ENCODE peak calls at places on chromosomes 6 and 20, in six cellular contexts. J is A549, D is K562, T is IMR-90, P is GM12878, B is HepG2. W is an unnamed sample.

GRCh38 chr6:100918152-100918551 is 37.0 kb upstream of the ASCC3 start:
- DNase-seq in T (no peak), J (no peak), B (no peak), D (no peak), P (no peak), W (no peak)

GRCh38 chr6:158480989-158481388 is 78.9 kb upstream of the TMEM181 start:
- DNase-seq in T (no peak), B (no peak), D (no peak), J (no peak), P (no peak), W (no peak)

GRCh38 chr6:138654715-138655634 is 118.6 kb upstream of the CCDC28A start:
- DNase-seq in J (no peak), T (peak), B (no peak), P (peak), D (no peak), W (no peak)

GRCh38 chr6:74715362-74716068 is 490.3 kb downstream of the COL12A1 start:
- DNase-seq in T (peak), P (no peak), B (no peak), J (no peak), D (no peak), W (no peak)

GRCh38 chr20:51815383-51816076 is 13.2 kb upstream of the SALL4 start:
- DNase-seq in T (no peak), P (no peak), D (no peak), J (no peak), B (peak), W (no peak)

GRCh38 chr20:8562356-8562755 is 430.3 kb downstream of the PLCB1 start:
- DNase-seq in J (no peak), B (no peak), T (no peak), P (no peak), D (no peak), W (no peak)

GRCh38 chr20:53582574-53583351 is 10.9 kb downstream of the ZNF217 start:
- DNase-seq in D (no peak), B (peak), T (peak), P (no peak), J (peak), W (no peak)

GRCh38 chr6:156776841-156777576 is at the start of gene ARID1B:
- DNase-seq in T (peak), J (peak), D (peak), B (peak), P (no peak), W (peak)

GRCh38 chr6:41209547-41209951 is 8.6 kb upstream of the TREML2 start:
- DNase-seq in J (no peak), T (no peak), B (no peak), P (no peak), D (no peak), W (no peak)

GRCh38 chr6:142851601-142852000 is 93.4 kb downstream of the HIVEP2 start:
- DNase-seq in T (peak), P (peak), J (no peak), B (no peak), D (no peak), W (no peak)

GRCh38 chr6:116392158-116393032 is 21.6 kb downstream of the DSE start:
- DNase-seq in B (no peak), P (no peak), D (no peak), T (peak), J (no peak), W (no peak)

GRCh38 chr6:44109212-44109611 is 18.0 kb downstream of the MRPL14 start:
- DNase-seq in J (no peak), P (no peak), D (no peak), T (no peak), B (no peak), W (no peak)

GRCh38 chr6:75155586-75155985 is 50.3 kb downstream of the COL12A1 start:
- DNase-seq in T (no peak), B (no peak), D (no peak), P (no peak), J (no peak), W (no peak)

GRCh38 chr20:658731-659291 is 5.8 kb upstream of the SRXN1 start:
- DNase-seq in T (no peak), D (peak), P (no peak), J (no peak), B (no peak), W (no peak)

GRCh38 chr20:11712611-11713160 is 205.0 kb upstream of the BTBD3 start:
- DNase-seq in P (no peak), D (no peak), J (no peak), T (no peak), B (no peak), W (no peak)

GRCh38 chr20:61745397-61746146 is 320.1 kb downstream of the TAF4 start:
- DNase-seq in D (no peak), T (no peak), P (no peak), B (no peak), J (no peak), W (no peak)

GRCh38 chr20:63846128-63846771 is 15.0 kb upstream of the ABHD16B start:
- DNase-seq in D (peak), P (no peak), J (peak), B (peak), T (no peak), W (peak)

GRCh38 chr20:37339208-37339607 is 6.7 kb upstream of the SRC start:
- DNase-seq in D (no peak), P (no peak), B (no peak), T (no peak), J (no peak), W (no peak)

GRCh38 chr20:54118220-54119001 is 48.0 kb upstream of the BCAS1 start:
- DNase-seq in D (no peak), B (peak), P (no peak), J (no peak), T (no peak), W (no peak)

GRCh38 chr6:40894962-40895799 is 143.8 kb downstream of the UNC5CL start:
- DNase-seq in P (no peak), B (peak), D (peak), J (peak), T (peak), W (peak)

GRCh38 chr20:10447028-10447427 is 11.9 kb downstream of the SLX4IP start:
- DNase-seq in J (peak), P (peak), T (peak), B (peak), D (peak), W (peak)

GRCh38 chr6:35079311-35080000 is 61.7 kb downstream of the TCP11 start:
- DNase-seq in D (no peak), P (no peak), B (no peak), J (no peak), T (no peak), W (no peak)

GRCh38 chr20:33649201-33649631 is 12.9 kb upstream of the C20orf144 start:
- DNase-seq in D (no peak), B (no peak), P (no peak), T (no peak), J (no peak), W (no peak)

GRCh38 chr6:101630956-101631355 is 237.4 kb downstream of the GRIK2 start:
- DNase-seq in J (no peak), D (no peak), P (no peak), T (no peak), B (no peak), W (no peak)

GRCh38 chr6:138434915-138435314 is 30.9 kb downstream of the HEBP2 start:
- DNase-seq in D (no peak), B (no peak), J (no peak), T (no peak), P (no peak), W (no peak)

GRCh38 chr6:19301980-19302379 is 535.2 kb upstream of the ID4 start:
- DNase-seq in T (peak), J (no peak), P (no peak), B (no peak), D (no peak), W (no peak)

GRCh38 chr6:145096846-145097245 is 638.5 kb downstream of the EPM2A start:
- DNase-seq in J (no peak), D (no peak), P (no peak), B (no peak), T (no peak), W (no peak)

GRCh38 chr20:25632940-25633790 is 9.4 kb upstream of the NANP start:
- DNase-seq in P (no peak), D (no peak), T (peak), B (no peak), J (no peak), W (no peak)

GRCh38 chr6:152450519-152450918 is 186.6 kb downstream of the SYNE1 start:
- DNase-seq in P (no peak), J (no peak), D (no peak), T (no peak), B (no peak), W (no peak)

GRCh38 chr6:134186355-134186754 is 131.6 kb downstream of the SGK1 start:
- DNase-seq in J (no peak), D (no peak), T (no peak), P (no peak), B (no peak), W (no peak)
- TF ChIP-seq BHLHE40 in J (no peak), D (no peak), T (no peak), P (no peak), B (no peak), W (no peak)

DNA sequence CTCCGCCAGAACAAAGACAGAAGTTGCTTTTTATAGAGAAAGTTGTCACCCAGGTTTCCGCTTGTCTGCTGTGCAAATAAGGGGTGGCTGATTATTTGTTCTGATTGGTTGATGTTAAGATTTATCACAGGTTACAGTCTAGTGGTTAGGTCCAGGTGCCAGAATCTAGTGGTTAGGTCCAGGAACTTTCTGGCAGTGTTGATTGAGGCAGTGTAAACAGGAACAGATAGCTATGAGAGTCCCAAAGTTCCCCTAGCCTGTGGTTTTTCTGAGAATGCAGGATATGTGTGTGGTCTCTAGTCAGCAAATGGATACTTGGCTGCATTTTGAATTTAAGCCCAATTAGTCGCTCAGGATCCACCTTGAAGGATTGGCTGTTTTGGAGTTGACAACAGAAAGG is 148.0 kb downstream of the TMEM200A start:
- DNase-seq in T (peak), D (no peak), J (no peak), P (peak), B (no peak), W (no peak)
- TF ChIP-seq BHLHE40 in T (no peak), D (no peak), J (no peak), P (peak), B (no peak), W (no peak)

GRCh38 chr6:30380464-30380863 is 35.5 kb downstream of the RPP21 start:
- DNase-seq in P (no peak), T (no peak), J (no peak), B (no peak), D (no peak), W (no peak)

GRCh38 chr6:30378290-30378937 is 33.5 kb downstream of the RPP21 start:
- DNase-seq in D (peak), P (no peak), B (peak), T (peak), J (no peak), W (peak)
- TF ChIP-seq BHLHE40 in D (no peak), P (no peak), B (no peak), T (no peak), J (no peak), W (no peak)

GRCh38 chr6:108710560-108710959 is 137.7 kb upstream of the ARMC2 start:
- DNase-seq in B (no peak), J (no peak), P (no peak), D (no peak), T (no peak), W (no peak)

GRCh38 chr6:108712946-108713345 is 135.3 kb upstream of the ARMC2 start:
- DNase-seq in B (no peak), T (no peak), D (no peak), P (no peak), J (no peak), W (no peak)

GRCh38 chr6:108711094-108711493 is 137.1 kb upstream of the ARMC2 start:
- DNase-seq in P (no peak), B (no peak), J (no peak), D (no peak), T (no peak), W (no peak)

GRCh38 chr6:108710046-108710445 is 138.2 kb upstream of the ARMC2 start:
- DNase-seq in D (no peak), B (no peak), J (no peak), P (no peak), T (no peak), W (no peak)

GRCh38 chr6:108711831-108712230 is 136.4 kb upstream of the ARMC2 start:
- DNase-seq in D (no peak), P (no peak), B (no peak), T (no peak), J (no peak), W (no peak)
- TF ChIP-seq BHLHE40 in D (no peak), P (no peak), B (no peak), T (no peak), J (no peak), W (no peak)

DNA sequence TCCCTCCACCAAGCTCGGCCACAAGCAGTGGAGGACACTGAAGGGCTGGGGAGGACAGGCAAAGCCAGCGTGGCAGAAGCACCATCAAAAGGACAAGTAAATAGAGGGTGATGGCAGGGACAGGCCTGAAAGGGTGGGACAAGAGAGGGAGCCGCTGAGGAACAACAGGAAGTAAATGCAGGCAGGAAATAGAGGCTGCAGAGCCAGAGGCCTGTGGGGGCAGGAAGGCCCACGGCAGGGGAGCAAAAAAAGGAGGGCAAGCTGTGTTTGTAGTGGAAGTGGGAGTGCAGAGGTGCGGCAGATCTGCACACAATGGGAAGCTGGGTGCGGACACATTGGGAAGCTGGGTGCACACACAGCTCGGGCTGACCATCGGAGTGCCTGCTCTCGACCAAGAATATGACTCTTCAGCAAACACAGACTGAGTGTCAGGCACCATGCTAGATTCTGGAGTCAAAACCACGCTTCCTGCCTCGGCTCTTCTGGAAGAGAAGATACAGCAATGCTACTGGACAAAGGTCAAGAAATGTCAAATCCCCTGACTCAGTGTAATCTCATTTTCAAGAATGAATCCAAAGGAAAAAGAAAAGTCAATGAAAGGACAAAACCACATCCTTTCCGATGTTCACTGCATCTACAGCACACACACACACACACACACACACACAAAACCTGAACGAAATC is 40.4 kb upstream of the RAB22A start:
- DNase-seq in J (no peak), P (no peak), B (no peak), T (peak), D (no peak), W (no peak)
- TF ChIP-seq BHLHE40 in J (no peak), P (no peak), B (no peak), T (no peak), D (no peak), W (no peak)

GRCh38 chr6:167668754-167669552 is 157.8 kb upstream of the AFDN start:
- DNase-seq in D (no peak), B (no peak), P (no peak), J (no peak), T (no peak), W (no peak)

GRCh38 chr6:167665698-167666380 is 160.9 kb upstream of the AFDN start:
- DNase-seq in J (no peak), B (no peak), D (no peak), P (no peak), T (no peak), W (no peak)

GRCh38 chr6:167668019-167668753 is 158.5 kb upstream of the AFDN start:
- DNase-seq in P (no peak), T (no peak), B (peak), D (no peak), J (no peak), W (no peak)

GRCh38 chr6:167666571-167667203 is 160.0 kb upstream of the AFDN start:
- DNase-seq in D (no peak), T (no peak), J (no peak), P (no peak), B (no peak), W (no peak)

GRCh38 chr6:167667204-167668018 is 159.3 kb upstream of the AFDN start:
- DNase-seq in D (no peak), P (no peak), B (no peak), J (no peak), T (no peak), W (no peak)
- TF ChIP-seq BHLHE40 in D (no peak), P (no peak), B (no peak), J (no peak), T (no peak), W (no peak)

DNA sequence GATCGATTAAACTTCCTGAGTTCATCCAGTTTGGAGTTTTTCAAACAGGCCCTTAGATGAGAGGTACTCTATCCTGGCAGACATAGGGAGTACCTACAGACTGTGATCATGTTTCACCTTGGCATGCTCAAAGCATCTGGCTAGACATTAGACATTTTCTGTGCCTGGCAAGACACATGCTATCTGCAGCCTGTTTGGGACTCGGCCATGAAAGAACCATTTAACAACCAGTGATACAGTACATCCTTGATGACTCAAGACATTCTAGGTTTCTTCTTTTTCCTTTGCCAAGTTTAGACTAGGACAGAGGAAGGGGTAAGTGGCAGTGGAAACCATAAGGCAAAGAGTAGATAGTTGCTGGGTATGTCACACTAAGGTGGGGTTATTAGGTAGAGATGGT is 15.4 kb upstream of the PAQR8 start:
- DNase-seq in T (no peak), B (no peak), P (no peak), D (no peak), J (no peak), W (no peak)
- TF ChIP-seq BHLHE40 in T (no peak), B (no peak), P (no peak), D (no peak), J (no peak), W (no peak)

W was measured in HEK293T.